ENCODE peak calls at places on chromosomes 7 and 10, in five cellular contexts. N is sigmoid colon, Y is prostate gland, X is GM23338, E is Panc1. I is an unnamed sample. For H3K4me1, the result is how much of the 10 kb centered on the place peaks cover.

GRCh38 chr7:125427676-125428075 is 498.1 kb upstream of the POT1 start:
- DNase-seq in N (no peak), Y (no peak), X (peak), E (no peak), I (no peak)

GRCh38 chr10:17768957-17769356 is 17.0 kb downstream of the TMEM236 start:
- DNase-seq in N (no peak), Y (no peak), X (no peak), E (no peak), I (no peak)

GRCh38 chr7:31308642-31309041 is 31.9 kb downstream of the NEUROD6 start:
- DNase-seq in N (no peak), Y (no peak), X (no peak), E (no peak), I (no peak)

GRCh38 chr7:23377134-23377533 is 78.0 kb downstream of the MALSU1 start:
- DNase-seq in N (no peak), Y (no peak), X (no peak), E (peak), I (no peak)

GRCh38 chr7:114922151-114922651 is 307 bp downstream of the MDFIC start:
- DNase-seq in N (peak), Y (peak), X (peak), E (no peak), I (peak)

GRCh38 chr10:78932084-78932386 is 136.7 kb upstream of the ZMIZ1 start:
- DNase-seq in N (no peak), Y (no peak), X (no peak), E (no peak), I (no peak)

GRCh38 chr7:110382736-110383135 is 708.2 kb upstream of the LRRN3 start:
- DNase-seq in N (no peak), Y (no peak), X (peak), E (no peak), I (no peak)

GRCh38 chr10:49365275-49365674 is 30.6 kb downstream of the DRGX start:
- DNase-seq in N (peak), Y (no peak), X (no peak), E (no peak), I (no peak)

GRCh38 chr10:69800109-69800508 is 1.6 kb upstream of the COL13A1 start:
- DNase-seq in N (no peak), Y (peak), X (peak), E (no peak), I (peak)

GRCh38 chr7:73829505-73829904 is 1.3 kb upstream of the CLDN4 start:
- DNase-seq in N (no peak), Y (no peak), X (peak), E (no peak), I (no peak)

GRCh38 chr10:58177362-58177947 is 90.2 kb downstream of the IPMK start:
- DNase-seq in N (no peak), Y (no peak), X (peak), E (no peak), I (no peak)

DNA sequence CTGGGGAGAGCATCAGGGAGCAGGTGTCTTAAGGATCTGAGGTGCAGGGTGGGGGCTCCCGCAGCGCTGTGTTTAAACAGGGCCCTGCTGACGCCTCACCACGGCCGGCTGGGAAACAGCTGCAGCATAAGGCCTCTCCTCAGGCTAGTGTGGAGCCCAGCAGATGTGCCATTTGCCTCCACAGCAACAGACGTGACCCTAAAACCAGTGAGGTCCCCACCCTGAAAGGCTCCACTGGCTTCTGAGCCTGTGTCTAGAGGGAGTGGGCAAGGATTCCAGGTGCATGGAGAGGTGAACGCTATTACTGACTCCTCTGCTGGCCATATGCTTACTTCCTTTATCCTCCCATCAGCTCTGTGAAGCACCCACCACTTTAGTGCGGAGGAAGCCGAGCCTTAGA is 47.8 kb downstream of the SYPL1 start:
- DNase-seq in N (no peak), Y (no peak), X (no peak), E (no peak), I (no peak)
- H3K4me1 ChIP-seq in N (under half), Y (under half), X (under half), E (under half), I (half or more)

GRCh38 chr7:94396044-94396443 is 1.3 kb downstream of the COL1A2 start:
- DNase-seq in N (no peak), Y (no peak), X (no peak), E (no peak), I (no peak)

GRCh38 chr7:94395141-94396041 is 696 bp downstream of the COL1A2 start:
- DNase-seq in N (peak), Y (peak), X (peak), E (peak), I (peak)

GRCh38 chr7:94400022-94400421 is 5.3 kb downstream of the COL1A2 start:
- DNase-seq in N (no peak), Y (no peak), X (no peak), E (no peak), I (no peak)

GRCh38 chr7:94396606-94397005 is 1.9 kb downstream of the COL1A2 start:
- DNase-seq in N (no peak), Y (no peak), X (no peak), E (no peak), I (no peak)

GRCh38 chr7:94397721-94398120 is 3.0 kb downstream of the COL1A2 start:
- DNase-seq in N (no peak), Y (no peak), X (no peak), E (no peak), I (no peak)
- H3K4me3 ChIP-seq in N (peak), Y (no peak), X (no peak), E (no peak), I (no peak)

GRCh38 chr7:8154290-8154689 is 107.7 kb downstream of the ICA1 start:
- DNase-seq in N (no peak), Y (no peak), X (no peak), E (no peak), I (no peak)
- TF ChIP-seq POLR2AphosphoS5 in N (no peak), Y (no peak), X (no peak), E (no peak), I (no peak)

DNA sequence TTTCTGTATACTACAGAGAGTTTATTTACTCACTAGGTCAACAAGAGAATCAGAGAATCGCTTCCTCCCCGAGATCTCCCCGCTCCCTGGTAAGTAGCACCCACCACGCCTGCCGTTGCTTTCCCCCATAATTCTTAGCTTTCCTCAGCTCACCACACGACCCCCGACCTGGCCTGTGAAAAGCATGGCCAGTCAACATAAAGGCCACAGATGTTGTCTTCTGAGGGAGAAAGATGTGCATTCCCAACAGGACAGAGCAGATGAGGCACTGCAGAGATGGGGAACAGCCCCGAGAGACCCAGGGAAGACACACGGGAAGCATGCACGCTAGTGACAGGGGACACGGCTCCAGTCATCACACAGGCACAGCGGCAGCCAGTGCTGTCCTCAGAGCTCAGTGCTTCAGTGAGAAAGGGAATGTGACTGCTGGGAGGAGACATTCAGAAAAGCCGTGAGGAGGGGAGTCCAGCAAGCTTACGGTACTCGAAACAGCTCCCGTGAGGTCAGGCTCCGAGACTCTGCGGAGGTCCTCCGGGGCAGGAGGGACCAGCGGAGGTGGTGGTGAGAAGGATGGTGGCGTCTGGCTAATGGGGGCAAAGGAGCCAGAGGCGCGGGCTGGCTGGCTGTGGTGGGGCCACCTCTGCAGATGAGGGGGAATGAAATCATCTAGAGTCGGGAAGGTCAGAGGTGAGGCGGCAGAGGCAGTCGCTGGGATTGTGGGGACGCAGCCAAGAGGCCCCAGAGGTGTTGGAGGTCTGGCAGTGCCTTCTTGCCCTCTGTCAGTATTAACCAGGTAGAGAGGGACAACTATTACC is 123.4 kb upstream of the PDLIM1 start:
- DNase-seq in N (no peak), Y (no peak), X (no peak), E (no peak), I (no peak)
- H3K4me1 ChIP-seq in N (under half), Y (under half), X (under half), E (under half), I (under half)

DNA sequence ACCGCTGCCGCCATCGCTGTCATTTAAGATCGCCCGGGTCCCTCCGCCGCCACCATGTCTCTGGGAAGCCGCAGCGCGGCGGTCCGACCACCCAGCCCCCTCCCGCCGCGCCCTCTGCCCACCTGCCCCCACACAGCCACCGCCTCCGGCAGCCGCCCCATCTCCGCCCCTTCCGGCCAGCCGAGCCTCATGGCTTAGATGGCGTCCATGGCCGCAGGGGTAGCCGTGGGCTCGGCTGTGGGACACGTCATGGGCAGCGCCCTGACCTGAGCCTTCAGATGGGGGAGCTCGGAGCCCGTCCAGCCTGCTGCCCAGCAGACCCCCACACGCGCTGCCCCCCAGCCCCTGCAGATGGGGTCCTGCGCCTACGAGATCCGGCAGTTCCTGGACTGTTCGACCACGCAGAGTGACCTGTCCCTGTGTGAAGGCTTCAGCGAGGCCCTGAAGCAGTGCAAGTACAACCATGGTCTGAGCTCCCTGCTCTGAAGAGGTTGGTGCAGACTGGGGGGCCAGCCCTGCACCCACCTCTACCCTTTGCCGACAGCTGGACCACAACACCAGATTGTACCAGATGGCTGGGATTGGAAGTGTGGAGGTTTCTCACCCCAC is 38.0 kb upstream of the TARP start:
- DNase-seq in N (no peak), Y (no peak), X (peak), E (no peak), I (no peak)
- H3K4me3 ChIP-seq in N (peak), Y (peak), X (peak), E (peak), I (peak)

GRCh38 chr7:70573202-70573810 is 558.6 kb upstream of the GALNT17 start:
- DNase-seq in N (no peak), Y (no peak), X (no peak), E (no peak), I (no peak)
- TF ChIP-seq POLR2AphosphoS5 in N (no peak), Y (no peak), X (no peak), E (no peak), I (no peak)

DNA sequence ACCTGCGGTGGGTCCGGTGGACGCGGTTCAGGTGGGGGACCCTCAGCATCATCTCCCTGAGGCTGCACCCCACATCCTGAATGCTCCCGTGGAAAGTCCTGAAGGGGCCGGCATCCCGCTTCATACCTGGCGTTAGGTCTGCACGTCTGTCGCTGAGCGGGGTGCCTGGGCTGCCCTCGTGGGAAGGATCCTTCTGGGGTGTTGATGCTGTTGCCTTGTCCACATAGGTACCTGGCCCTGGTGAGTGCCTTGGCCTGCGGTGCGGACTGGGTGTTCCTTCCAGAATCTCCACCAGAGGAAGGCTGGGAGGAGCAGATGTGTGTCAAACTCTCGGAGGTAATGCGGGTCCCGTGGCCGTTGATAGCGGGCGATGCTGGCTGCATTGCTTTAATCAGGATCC is 37.8 kb downstream of the PFKP start:
- DNase-seq in N (no peak), Y (no peak), X (no peak), E (no peak), I (no peak)
- H3K4me1 ChIP-seq in N (under half), Y (under half), X (under half), E (under half), I (under half)

GRCh38 chr7:157692156-157693011 is 355.6 kb downstream of the DNAJB6 start:
- DNase-seq in N (peak), Y (no peak), X (no peak), E (no peak), I (no peak)

GRCh38 chr7:157693521-157694388 is 357.0 kb downstream of the DNAJB6 start:
- DNase-seq in N (no peak), Y (no peak), X (no peak), E (no peak), I (peak)

GRCh38 chr7:157691521-157692155 is 354.8 kb downstream of the DNAJB6 start:
- DNase-seq in N (peak), Y (no peak), X (no peak), E (no peak), I (no peak)

GRCh38 chr7:157693071-157693520 is 356.3 kb downstream of the DNAJB6 start:
- DNase-seq in N (peak), Y (no peak), X (no peak), E (no peak), I (peak)

GRCh38 chr7:157694389-157694665 is 357.5 kb downstream of the DNAJB6 start:
- DNase-seq in N (peak), Y (no peak), X (no peak), E (no peak), I (no peak)
- H3K4me3 ChIP-seq in N (no peak), Y (no peak), X (peak), E (no peak), I (no peak)